ENCODE peak calls at places on chromosomes 13 and 19, in five cellular contexts. W is neural progenitor cell, F is uterus, X is tibial artery, J is fibroblast of lung. M is an unnamed sample.

GRCh38 chr13:69947577-69947976 is 160.0 kb upstream of the ATXN8OS start:
- DNase-seq in J (no peak), W (no peak), F (no peak), X (no peak), M (no peak)

GRCh38 chr19:47373246-47374240 is 24.4 kb downstream of the DHX34 start:
- DNase-seq in F (no peak), J (no peak), X (no peak), W (no peak), M (no peak)

GRCh38 chr13:20822406-20822805 is 48.6 kb upstream of the EEF1AKMT1 start:
- DNase-seq in J (no peak), W (no peak), X (no peak), F (no peak), M (no peak)

GRCh38 chr19:7928741-7929701 is 3.1 kb upstream of the CTXN1 start:
- DNase-seq in F (peak), J (peak), X (peak), W (peak), M (no peak)

GRCh38 chr19:6220385-6221191 is 59.2 kb downstream of the MLLT1 start:
- DNase-seq in W (no peak), X (peak), J (no peak), F (peak), M (peak)

GRCh38 chr13:33205804-33206221 is 79.7 kb downstream of the STARD13 start:
- DNase-seq in J (peak), W (peak), X (peak), F (no peak), M (no peak)

GRCh38 chr19:55041627-55042343 is 3.7 kb upstream of the GP6 start:
- DNase-seq in W (no peak), F (no peak), X (no peak), J (no peak), M (no peak)

GRCh38 chr13:111120422-111120821 is 5.3 kb downstream of the ARHGEF7 start:
- DNase-seq in F (no peak), J (no peak), W (no peak), X (no peak), M (no peak)

GRCh38 chr13:31072041-31072440 is 89.7 kb downstream of the HSPH1 start:
- DNase-seq in W (no peak), F (no peak), J (peak), X (no peak), M (no peak)

GRCh38 chr13:34340534-34340933 is 522.6 kb downstream of the RFC3 start:
- DNase-seq in X (no peak), F (no peak), W (no peak), J (peak), M (no peak)

GRCh38 chr13:102405499-102406079 is 3.7 kb upstream of the FGF14 start:
- DNase-seq in X (no peak), J (peak), F (no peak), W (peak), M (no peak)

GRCh38 chr19:571127-571974 is 1.0 kb upstream of the BSG start:
- DNase-seq in X (no peak), F (no peak), W (peak), J (peak), M (peak)

GRCh38 chr13:40440990-40441820 is 225.2 kb downstream of the FOXO1 start:
- DNase-seq in F (peak), J (peak), X (peak), W (no peak), M (no peak)

GRCh38 chr19:51901860-51902259 is 3.0 kb downstream of the ZNF649 start:
- DNase-seq in J (no peak), F (no peak), X (no peak), W (no peak), M (no peak)

GRCh38 chr13:28475916-28476725 is 18.8 kb downstream of the FLT1 start:
- DNase-seq in F (no peak), J (peak), X (no peak), W (no peak), M (no peak)

GRCh38 chr19:40284501-40285352 is at the start of gene AKT2:
- DNase-seq in F (no peak), W (peak), X (no peak), J (peak), M (no peak)

GRCh38 chr13:50616101-50616500 is 227.4 kb downstream of the DLEU7 start:
- DNase-seq in X (no peak), J (peak), F (no peak), W (no peak), M (no peak)

GRCh38 chr13:31224174-31224669 is 24.4 kb downstream of the B3GLCT start:
- DNase-seq in F (no peak), X (no peak), W (no peak), J (no peak), M (no peak)

GRCh38 chr13:63567031-63567430 is 2151.4 kb upstream of the PCDH20 start:
- DNase-seq in F (no peak), W (no peak), X (no peak), J (no peak), M (no peak)

GRCh38 chr19:30064776-30065494 is 122.9 kb downstream of the URI1 start:
- DNase-seq in W (no peak), F (no peak), J (no peak), X (no peak), M (peak)

GRCh38 chr13:85729296-85729695 is 69.9 kb downstream of the SLITRK6 start:
- DNase-seq in X (no peak), F (no peak), W (no peak), J (peak), M (no peak)

GRCh38 chr19:14406645-14407331 is 12.4 kb downstream of the DDX39A start:
- DNase-seq in F (no peak), X (no peak), J (no peak), W (no peak), M (no peak)

GRCh38 chr13:38577048-38577447 is 109.8 kb upstream of the FREM2 start:
- DNase-seq in J (peak), W (peak), F (no peak), X (no peak), M (no peak)

GRCh38 chr13:72489751-72490150 is 237.7 kb downstream of the MZT1 start:
- DNase-seq in X (no peak), J (no peak), W (no peak), F (no peak), M (no peak)

GRCh38 chr13:43368003-43368402 is 344.6 kb downstream of the DNAJC15 start:
- DNase-seq in F (no peak), W (no peak), X (no peak), J (peak), M (no peak)

GRCh38 chr13:109271991-109272454 is 514.4 kb downstream of the IRS2 start:
- DNase-seq in J (peak), X (no peak), F (no peak), W (peak), M (no peak)

GRCh38 chr13:34577051-34577450 is 365.0 kb upstream of the NBEA start:
- DNase-seq in W (no peak), F (no peak), J (peak), X (no peak), M (no peak)

GRCh38 chr19:47305309-47305751 is 4.3 kb upstream of the C5AR1 start:
- DNase-seq in J (peak), X (peak), W (peak), F (peak), M (peak)

GRCh38 chr19:31064486-31064885 is 284.8 kb downstream of the TSHZ3 start:
- DNase-seq in W (no peak), X (no peak), J (no peak), F (no peak), M (no peak)

GRCh38 chr19:6273701-6274601 is 5.8 kb downstream of the MLLT1 start:
- DNase-seq in W (no peak), J (peak), F (peak), X (peak), M (peak)

GRCh38 chr13:90415902-90416301 is 931.6 kb upstream of the MIR17HG start:
- DNase-seq in W (no peak), F (no peak), X (no peak), J (peak), M (no peak)

GRCh38 chr19:470701-471100 is 9.9 kb upstream of the SHC2 start:
- DNase-seq in X (no peak), F (no peak), J (no peak), W (no peak), M (no peak)

GRCh38 chr13:33454844-33455256 is 169.3 kb upstream of the STARD13 start:
- DNase-seq in J (peak), X (no peak), W (no peak), F (no peak), M (no peak)

GRCh38 chr19:46487802-46488445 is 7.7 kb downstream of the PNMA8B start:
- DNase-seq in J (peak), F (peak), X (peak), W (peak), M (peak)

GRCh38 chr13:76314495-76314894 is 571.7 kb downstream of the KCTD12 start:
- DNase-seq in J (no peak), W (no peak), X (no peak), F (no peak), M (no peak)

GRCh38 chr13:81393686-81394085 is 1052.8 kb upstream of the SPRY2 start:
- DNase-seq in J (no peak), W (peak), X (no peak), F (no peak), M (no peak)

GRCh38 chr19:16247353-16248182 is 49.9 kb downstream of the AP1M1 start:
- DNase-seq in J (peak), F (peak), W (peak), X (peak), M (peak)
- H3K27ac ChIP-seq in J (no peak), F (no peak), W (no peak), X (no peak), M (peak)

GRCh38 chr19:16067205-16067938 is 8.9 kb upstream of the TPM4 start:
- DNase-seq in X (peak), F (peak), W (no peak), J (peak), M (peak)
- H3K4me3 ChIP-seq in X (peak), F (peak), W (no peak), J (peak), M (no peak)

DNA sequence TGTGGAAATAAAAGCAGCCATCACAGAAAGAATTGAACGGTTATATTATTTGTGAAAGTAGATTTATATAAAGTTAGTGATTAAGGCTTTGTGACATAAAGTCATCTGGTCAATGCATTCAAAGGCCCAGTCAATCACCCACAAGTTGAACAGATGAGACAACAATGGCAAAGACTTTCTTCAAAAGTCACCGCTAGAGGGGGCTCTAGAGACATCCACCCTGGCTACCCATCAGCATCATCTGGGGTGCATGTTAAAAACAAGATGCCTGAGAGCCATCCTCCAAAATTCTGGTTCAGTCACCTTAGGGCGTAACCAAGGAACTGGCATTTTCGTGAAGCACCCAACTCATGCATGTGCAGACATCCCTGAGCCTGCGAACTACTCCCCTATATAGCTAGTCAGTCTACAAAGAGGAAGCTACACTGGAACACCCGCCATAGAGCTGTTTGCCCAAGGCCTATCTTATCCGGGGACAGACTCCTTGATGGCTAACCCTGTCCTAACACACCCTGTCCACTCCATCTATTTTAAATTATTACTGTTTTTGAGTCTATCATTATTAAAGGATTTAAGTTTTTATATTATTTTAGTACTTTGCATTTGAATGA is 970.5 kb downstream of the UQCRFS1 start:
- DNase-seq in W (peak), F (no peak), X (no peak), J (peak), M (no peak)
- TF ChIP-seq CTCF in W (peak), F (peak), X (no peak), J (peak), M (no peak)

GRCh38 chr19:50173144-50173543 is 10.1 kb upstream of the IZUMO2 start:
- DNase-seq in F (no peak), W (no peak), J (no peak), X (no peak), M (peak)
- H3K27ac ChIP-seq in F (no peak), W (no peak), J (no peak), X (no peak), M (peak)

DNA sequence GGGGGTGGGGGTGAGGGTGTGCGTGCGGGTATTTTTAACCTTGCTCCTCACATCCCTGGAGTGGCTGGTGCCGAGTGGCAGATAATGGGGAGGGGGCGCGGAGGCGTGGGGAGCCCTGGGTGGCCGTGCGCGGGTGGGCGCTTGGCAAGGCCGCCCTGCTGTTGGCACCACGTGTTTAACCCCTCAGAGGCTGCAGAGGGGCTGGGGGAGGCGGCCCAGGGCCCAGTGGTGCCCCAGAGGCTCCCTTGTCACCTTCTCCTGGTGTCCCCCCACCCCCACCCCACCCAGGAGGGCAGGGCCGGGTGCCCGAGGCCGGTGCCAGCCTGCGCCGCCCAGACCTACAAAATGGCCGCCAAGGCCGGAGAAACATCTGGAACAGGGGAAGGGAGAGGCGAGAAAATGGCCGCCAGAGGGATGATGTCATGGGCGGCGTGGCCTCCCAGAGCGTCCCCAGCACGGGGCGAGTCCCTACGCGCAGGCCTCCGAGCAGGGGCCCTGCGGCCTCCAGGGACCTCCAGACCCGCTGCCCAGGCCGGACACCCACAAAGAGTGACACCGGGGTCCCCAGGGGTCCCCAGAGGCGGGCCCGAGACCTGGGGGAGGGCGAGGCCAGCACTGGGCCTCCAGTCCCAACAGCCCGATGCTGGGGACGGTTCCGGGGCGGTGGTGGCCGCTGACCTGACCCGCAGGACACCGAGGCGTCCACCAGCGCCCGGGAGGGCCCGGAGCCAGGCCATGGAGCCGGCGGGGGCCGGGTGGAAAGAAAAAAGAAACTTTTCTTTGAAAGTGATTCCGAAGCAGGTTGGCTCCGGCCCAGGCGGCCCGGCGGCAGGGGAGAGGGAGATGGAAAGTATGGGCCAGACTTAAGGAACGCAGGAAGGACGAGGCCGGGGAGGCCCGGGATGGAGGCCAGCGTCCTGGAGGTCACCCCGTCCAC is 38.2 kb downstream of the NFIC start:
- DNase-seq in F (peak), J (peak), W (no peak), X (peak), M (peak)
- H3K4me3 ChIP-seq in F (peak), J (peak), W (no peak), X (peak), M (peak)